ENCODE peak calls at places on chromosomes 13 and 19, in ten cellular contexts. X is spleen, P is H1, L is upper lobe of left lung, I is transverse colon, S is endothelial cell of umbilical vein, N is Panc1, Z is HCT116, W is sigmoid colon, H is stomach. M is an unnamed sample.
A peak's percentile ranks its signal among the peaks of the same experiment; 100 is the strongest.

GRCh38 chr13:79749985-79750551 is 269.1 kb downstream of the NDFIP2 start:
- DNase-seq in X (no peak), P (no peak), L (no peak), I (peak; percentile 34), S (peak; percentile 70), N (no peak), Z (no peak), W (peak; percentile 93), H (no peak), M (peak; percentile 72)

GRCh38 chr13:44218501-44219240 is 155.0 kb upstream of the SERP2 start:
- DNase-seq in X (no peak), P (no peak), L (peak; percentile 27), I (peak; percentile 60), S (peak; percentile 49), N (no peak), Z (no peak), W (peak; percentile 85), H (peak; percentile 89), M (peak; percentile 83)

GRCh38 chr19:13149628-13150186 is 468 bp downstream of the STX10 start:
- DNase-seq in X (peak; percentile 94), P (peak; percentile 72), L (peak; percentile 92), I (peak; percentile 68), S (peak; percentile 61), N (no peak), Z (no peak), W (peak; percentile 84), H (peak; percentile 61), M (peak; percentile 78)

GRCh38 chr13:46961719-46962118 is 64.9 kb upstream of the HTR2A start:
- DNase-seq in X (no peak), P (no peak), L (no peak), I (no peak), S (no peak), N (no peak), Z (no peak), W (no peak), H (no peak), M (no peak)

GRCh38 chr13:77290342-77290741 is 36.6 kb downstream of the MYCBP2 start:
- DNase-seq in X (no peak), P (no peak), L (no peak), I (no peak), S (no peak), N (no peak), Z (no peak), W (no peak), H (no peak), M (no peak)

GRCh38 chr13:84983321-84983720 is 815.9 kb downstream of the SLITRK6 start:
- DNase-seq in X (no peak), P (no peak), L (no peak), I (no peak), S (no peak), N (no peak), Z (no peak), W (no peak), H (no peak), M (no peak)

GRCh38 chr19:46471116-46471733 is at the start of gene PNMA8A:
- DNase-seq in X (peak; percentile 74), P (peak; percentile 94), L (peak; percentile 92), I (peak; percentile 24), S (peak; percentile 54), N (no peak), Z (no peak), W (peak; percentile 86), H (peak; percentile 44), M (no peak)

GRCh38 chr13:46795321-46795720 is 1.6 kb downstream of the ESD start:
- DNase-seq in X (no peak), P (no peak), L (no peak), I (no peak), S (no peak), N (no peak), Z (no peak), W (no peak), H (no peak), M (no peak)

GRCh38 chr19:4144666-4145261 is 8.7 kb upstream of the CREB3L3 start:
- DNase-seq in X (no peak), P (no peak), L (peak; percentile 48), I (peak; percentile 71), S (no peak), N (no peak), Z (peak; percentile 82), W (no peak), H (peak; percentile 32), M (no peak)

GRCh38 chr19:12194827-12195500 is 32.1 kb downstream of the ZNF136 start:
- DNase-seq in X (peak; percentile 87), P (no peak), L (peak; percentile 83), I (peak; percentile 79), S (peak; percentile 6), N (no peak), Z (no peak), W (peak; percentile 94), H (peak; percentile 90), M (peak; percentile 86)

GRCh38 chr19:35408284-35409171 is 37.7 kb downstream of the GPR42 start:
- DNase-seq in X (no peak), P (no peak), L (no peak), I (no peak), S (no peak), N (no peak), Z (no peak), W (no peak), H (no peak), M (peak; percentile 41)

GRCh38 chr19:51247972-51248371 is 2.9 kb upstream of the SIGLECL1 start:
- DNase-seq in X (no peak), P (no peak), L (no peak), I (no peak), S (no peak), N (no peak), Z (no peak), W (no peak), H (no peak), M (no peak)

GRCh38 chr13:57629391-57629804 is 2.1 kb upstream of the PCDH17 start:
- DNase-seq in X (peak; percentile 72), P (no peak), L (peak; percentile 69), I (no peak), S (no peak), N (no peak), Z (no peak), W (no peak), H (no peak), M (no peak)

GRCh38 chr19:2268480-2268830 is 12.2 kb upstream of the JSRP1 start:
- DNase-seq in X (no peak), P (no peak), L (no peak), I (no peak), S (no peak), N (no peak), Z (no peak), W (no peak), H (no peak), M (no peak)
- H3K4me3 ChIP-seq in X (peak overlapping the region; percentile 99), P (peak overlapping the region; percentile 95), L (peak overlapping the region; percentile 99), I (peak overlapping the region; percentile 92), S (peak overlapping the region; percentile 64), N (peak overlapping the region; percentile 70), Z (no peak overlapping the region), W (no peak overlapping the region), H (peak overlapping the region; percentile 99), M (peak overlapping the region; percentile 99)

DNA sequence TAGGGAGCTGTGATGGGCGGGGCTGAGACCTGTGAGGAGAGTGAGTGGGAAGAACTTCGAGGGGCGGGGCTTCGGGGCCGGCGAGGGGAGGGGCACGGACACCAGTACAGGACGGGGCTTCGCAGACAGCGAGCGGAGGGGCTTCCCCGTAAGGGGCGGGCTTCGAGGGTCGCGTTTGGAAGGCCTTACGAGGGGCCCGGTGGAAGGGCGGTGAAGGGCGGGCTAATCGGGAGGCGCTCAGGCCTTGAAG is 4.1 kb upstream of the EMP3 start:
- DNase-seq in X (peak; percentile 100), P (no peak), L (peak; percentile 98), I (peak; percentile 100), S (peak; percentile 90), N (no peak), Z (peak; percentile 95), W (peak; percentile 99), H (peak; percentile 99), M (peak; percentile 99)
- TF ChIP-seq POLR2AphosphoS5 in X (no peak), P (no peak), L (no peak), I (no peak), S (peak; percentile 3), N (no peak), Z (no peak), W (peak; percentile 61), H (no peak), M (no peak)

GRCh38 chr13:101394597-101394996 is 21.7 kb downstream of the NALCN start:
- DNase-seq in X (no peak), P (no peak), L (no peak), I (no peak), S (peak; percentile 23), N (no peak), Z (no peak), W (no peak), H (no peak), M (no peak)

GRCh38 chr13:101393140-101393539 is 23.2 kb downstream of the NALCN start:
- DNase-seq in X (no peak), P (no peak), L (no peak), I (no peak), S (no peak), N (no peak), Z (no peak), W (no peak), H (no peak), M (no peak)

GRCh38 chr13:101384929-101385328 is 31.4 kb downstream of the NALCN start:
- DNase-seq in X (no peak), P (no peak), L (no peak), I (no peak), S (no peak), N (no peak), Z (no peak), W (no peak), H (no peak), M (no peak)

GRCh38 chr13:101390461-101390860 is 25.8 kb downstream of the NALCN start:
- DNase-seq in X (no peak), P (no peak), L (no peak), I (no peak), S (peak; percentile 81), N (no peak), Z (no peak), W (no peak), H (no peak), M (no peak)
- H3K4me3 ChIP-seq in X (no peak overlapping the region), P (no peak overlapping the region), L (no peak overlapping the region), I (no peak overlapping the region), S (peak overlapping the region; percentile 1), N (no peak overlapping the region), Z (no peak overlapping the region), W (no peak overlapping the region), H (no peak overlapping the region), M (no peak overlapping the region)

GRCh38 chr13:26067601-26068000 is 15.8 kb upstream of the SHISA2 start:
- DNase-seq in X (no peak), P (no peak), L (no peak), I (no peak), S (no peak), N (no peak), Z (no peak), W (no peak), H (no peak), M (no peak)

GRCh38 chr13:26060366-26060765 is 8.6 kb upstream of the SHISA2 start:
- DNase-seq in X (no peak), P (no peak), L (no peak), I (no peak), S (no peak), N (no peak), Z (no peak), W (no peak), H (no peak), M (no peak)

GRCh38 chr13:26058704-26059103 is 6.9 kb upstream of the SHISA2 start:
- DNase-seq in X (no peak), P (no peak), L (no peak), I (no peak), S (no peak), N (no peak), Z (no peak), W (no peak), H (no peak), M (no peak)

GRCh38 chr13:26061947-26062346 is 10.1 kb upstream of the SHISA2 start:
- DNase-seq in X (no peak), P (no peak), L (no peak), I (no peak), S (peak; percentile 14), N (no peak), Z (no peak), W (no peak), H (no peak), M (no peak)

GRCh38 chr13:26062853-26063444 is 11.1 kb upstream of the SHISA2 start:
- DNase-seq in X (no peak), P (no peak), L (no peak), I (peak; percentile 15), S (peak; percentile 64), N (no peak), Z (peak; percentile 31), W (no peak), H (peak; percentile 49), M (no peak)
- TF ChIP-seq POLR2AphosphoS5 in X (no peak), P (no peak), L (no peak), I (no peak), S (no peak), N (no peak), Z (no peak), W (no peak), H (no peak), M (no peak)

M was measured in suprapubic skin.